ENCODE peak calls at places on chromosomes 7 and 10, in nine cellular contexts. B, R, I, E, V, J, X, U and P are unnamed samples.

GRCh38 chr10:130301026-130301892 is 165.1 kb downstream of the GLRX3 start:
- DNase-seq in B (no peak), R (no peak), I (peak; percentile 51), E (no peak), V (no peak), J (peak; percentile 88), X (peak; percentile 95), U (no peak), P (peak; percentile 57)

GRCh38 chr10:101027281-101027680 is 3.6 kb downstream of the PDZD7 start:
- DNase-seq in B (no peak), R (no peak), I (no peak), E (no peak), V (no peak), J (no peak), X (no peak), U (no peak), P (no peak)

GRCh38 chr7:99407849-99408346 is 499 bp downstream of the PDAP1 start:
- DNase-seq in B (peak; percentile 51), R (peak; percentile 42), I (peak; percentile 58), E (peak; percentile 79), V (peak; percentile 40), J (peak; percentile 83), X (peak; percentile 82), U (peak; percentile 33), P (peak; percentile 93)

GRCh38 chr7:69510114-69510513 is 88.2 kb upstream of the AUTS2 start:
- DNase-seq in B (no peak), R (no peak), I (no peak), E (no peak), V (no peak), J (no peak), X (no peak), U (no peak), P (no peak)

GRCh38 chr7:43553999-43554398 is 28.9 kb upstream of the STK17A start:
- DNase-seq in B (no peak), R (peak; percentile 72), I (no peak), E (peak; percentile 19), V (no peak), J (peak; percentile 84), X (no peak), U (no peak), P (peak; percentile 35)

GRCh38 chr7:104779888-104780287 is 234.1 kb upstream of the KMT2E start:
- DNase-seq in B (no peak), R (no peak), I (no peak), E (no peak), V (no peak), J (no peak), X (no peak), U (no peak), P (no peak)

GRCh38 chr7:128781126-128781525 is 5.5 kb upstream of the OPN1SW start:
- DNase-seq in B (no peak), R (no peak), I (no peak), E (peak; percentile 74), V (no peak), J (peak; percentile 70), X (no peak), U (no peak), P (peak; percentile 63)

GRCh38 chr7:113404245-113404644 is 285.9 kb upstream of the SMIM30 start:
- DNase-seq in B (peak; percentile 3), R (peak; percentile 10), I (no peak), E (no peak), V (peak; percentile 38), J (no peak), X (no peak), U (peak; percentile 7), P (peak; percentile 0)

GRCh38 chr10:78002541-78003284 is 26.6 kb downstream of the POLR3A start:
- DNase-seq in B (no peak), R (no peak), I (no peak), E (no peak), V (no peak), J (no peak), X (no peak), U (no peak), P (peak; percentile 53)

GRCh38 chr10:127150136-127150535 is 46.3 kb downstream of the INSYN2A start:
- DNase-seq in B (peak; percentile 8), R (no peak), I (no peak), E (peak; percentile 74), V (no peak), J (no peak), X (no peak), U (no peak), P (peak; percentile 80)

GRCh38 chr7:27191081-27191715 is 6.2 kb upstream of the HOXA11 start:
- DNase-seq in B (no peak), R (no peak), I (peak; percentile 47), E (no peak), V (no peak), J (no peak), X (peak; percentile 63), U (no peak), P (no peak)

GRCh38 chr10:98307916-98308315 is 39.9 kb upstream of the LOXL4 start:
- DNase-seq in B (no peak), R (no peak), I (no peak), E (peak; percentile 45), V (no peak), J (no peak), X (no peak), U (no peak), P (no peak)

DNA sequence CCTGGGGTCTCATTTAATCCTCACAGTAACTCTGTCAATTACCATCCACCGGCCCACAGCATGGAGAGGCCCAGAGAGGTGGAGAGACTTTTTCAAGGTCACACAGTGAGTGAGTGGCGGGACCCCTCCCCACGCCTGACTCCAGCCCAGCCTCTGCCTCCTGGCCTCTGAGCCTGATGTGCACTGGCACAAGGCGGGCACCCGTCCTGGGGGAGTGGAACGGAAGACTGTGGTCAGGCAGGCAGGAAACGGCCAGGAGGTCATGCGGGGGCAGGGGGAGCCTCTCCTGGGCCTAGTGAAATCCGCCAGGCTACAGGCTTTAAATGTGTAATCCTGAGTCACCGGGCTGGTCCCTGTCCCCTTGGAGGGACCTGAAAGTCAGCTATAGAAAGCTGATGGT is 32.2 kb downstream of the ZCCHC24 start:
- DNase-seq in B (no peak), R (no peak), I (no peak), E (no peak), V (no peak), J (peak; percentile 41), X (peak; percentile 74), U (no peak), P (peak; percentile 64)
- H3K4me3 ChIP-seq in B (no peak overlapping the region), R (no peak overlapping the region), I (no peak overlapping the region), E (no peak overlapping the region), V (no peak overlapping the region), J (no peak overlapping the region), X (no peak overlapping the region), U (no peak overlapping the region), P (no peak overlapping the region)

DNA sequence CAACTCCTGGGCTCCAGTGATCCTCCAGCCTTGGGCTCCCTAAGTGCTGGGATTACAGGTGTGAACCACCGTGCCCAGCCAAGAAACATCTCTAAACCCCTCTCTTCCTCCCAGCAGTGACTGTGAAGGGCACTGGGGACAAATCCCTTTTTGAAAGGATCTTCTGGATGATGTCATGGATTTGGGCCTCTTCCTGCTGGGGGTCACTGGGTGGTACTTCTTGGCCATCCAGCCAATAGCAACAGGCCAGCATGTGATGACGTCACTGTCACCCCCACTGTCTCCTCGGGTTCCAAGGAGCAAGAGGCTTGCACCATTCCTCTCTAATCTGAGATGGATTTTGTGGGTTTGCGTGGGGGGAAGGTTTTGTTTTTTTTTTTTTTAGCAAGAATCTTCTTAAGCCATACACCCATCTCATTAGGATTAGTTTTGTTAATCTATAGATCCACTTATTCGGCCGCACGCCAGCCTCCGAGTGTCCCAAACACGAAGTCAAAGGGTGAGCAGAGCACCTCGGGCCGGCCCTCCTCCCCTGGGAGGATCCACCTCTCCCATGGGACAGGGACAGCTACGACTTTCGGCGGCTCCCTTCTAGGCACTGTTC is 29.4 kb upstream of the TNRC18 start:
- DNase-seq in B (no peak), R (no peak), I (no peak), E (peak; percentile 52), V (no peak), J (peak; percentile 89), X (no peak), U (no peak), P (peak; percentile 87)
- TF ChIP-seq CTCF in B (no peak), R (no peak), I (no peak), E (no peak), V (no peak), J (no peak), X (no peak), U (no peak), P (no peak)

DNA sequence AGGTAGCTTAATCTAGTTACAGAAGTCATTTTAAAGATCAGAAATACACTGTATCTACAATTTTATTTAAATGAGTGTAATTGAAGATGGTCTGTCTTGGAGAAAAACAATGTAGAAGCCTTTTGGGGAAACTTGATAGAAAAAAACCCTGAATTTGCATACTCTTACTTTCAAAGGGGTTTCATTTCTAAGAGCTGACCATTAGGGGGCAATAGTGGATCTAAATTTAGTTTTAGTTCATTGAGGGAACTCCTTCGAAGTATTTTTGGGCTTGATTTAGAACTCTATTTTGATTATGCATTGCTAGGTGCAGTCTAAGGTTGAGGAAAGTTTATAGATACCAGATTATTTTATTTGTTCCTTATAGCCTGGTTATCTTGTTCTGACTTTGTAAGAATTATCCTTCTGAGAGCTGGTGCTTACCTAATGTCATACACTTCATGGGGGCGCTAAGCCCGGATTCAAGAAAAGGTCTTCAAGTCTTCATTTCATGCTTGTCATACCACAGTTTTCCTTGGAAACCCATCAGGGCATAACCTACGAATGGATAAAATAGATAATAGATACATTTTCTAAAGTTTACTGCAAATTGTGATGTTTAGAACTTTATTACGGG is 69.1 kb upstream of the MXI1 start:
- DNase-seq in B (peak; percentile 53), R (no peak), I (no peak), E (peak; percentile 35), V (peak; percentile 78), J (peak; percentile 80), X (no peak), U (peak; percentile 80), P (peak; percentile 71)
- H3K4me3 ChIP-seq in B (no peak overlapping the region), R (no peak overlapping the region), I (no peak overlapping the region), E (no peak overlapping the region), V (no peak overlapping the region), J (no peak overlapping the region), X (no peak overlapping the region), U (no peak overlapping the region), P (no peak overlapping the region)

DNA sequence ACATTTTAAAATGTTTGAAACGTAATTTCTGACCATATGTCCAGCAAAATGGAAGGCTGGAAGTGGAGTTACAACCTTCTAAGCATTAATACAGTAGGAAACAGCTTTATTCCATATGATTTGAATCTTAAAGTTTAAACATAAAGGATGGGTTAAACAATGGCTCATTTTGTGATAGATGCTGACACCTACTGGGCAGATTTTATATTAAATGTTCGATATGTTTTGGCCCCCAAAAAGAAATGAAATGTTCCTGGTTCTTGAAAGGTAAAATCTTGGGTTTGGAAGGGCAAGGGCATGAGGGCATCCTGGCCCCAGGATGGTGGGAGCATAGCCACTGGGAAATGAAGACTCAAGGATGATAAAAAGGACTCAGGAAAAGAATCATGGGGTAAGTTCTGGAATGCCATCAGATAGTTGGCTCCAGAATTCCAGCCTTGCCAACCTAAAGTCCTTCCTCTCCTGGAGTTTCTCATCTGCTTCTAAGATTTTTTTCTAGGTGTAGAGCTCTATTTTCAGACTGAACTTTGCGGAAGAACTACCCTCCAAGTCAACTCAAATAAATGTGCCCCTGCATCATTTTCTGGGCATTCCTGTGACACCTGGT is 34.6 kb upstream of the SLC35G1 start:
- DNase-seq in B (peak; percentile 16), R (no peak), I (no peak), E (no peak), V (no peak), J (peak; percentile 18), X (no peak), U (peak; percentile 18), P (peak; percentile 25)
- TF ChIP-seq CTCF in B (peak; percentile 71), R (peak; percentile 44), I (peak; percentile 21), E (peak; percentile 52), V (peak; percentile 25), J (peak; percentile 30), X (peak; percentile 19), U (peak; percentile 82), P (peak; percentile 34)

GRCh38 chr7:79673969-79674368 is 220.5 kb upstream of the MAGI2 start:
- DNase-seq in B (no peak), R (no peak), I (peak; percentile 68), E (no peak), V (no peak), J (no peak), X (no peak), U (no peak), P (no peak)
- H3K4me3 ChIP-seq in B (no peak overlapping the region), R (no peak overlapping the region), I (no peak overlapping the region), E (no peak overlapping the region), V (no peak overlapping the region), J (no peak overlapping the region), X (no peak overlapping the region), U (no peak overlapping the region), P (no peak overlapping the region)